ENCODE peak calls at places on chromosome 6, in ten cellular contexts. B, D, Q, T, R, I, K, V, N and E are unnamed samples.

GRCh38 chr6:119587537-119587936 is 238.0 kb upstream of the MAN1A1 start:
- DNase-seq in K (no peak), R (no peak), I (no peak), N (no peak), D (no peak), Q (no peak), V (no peak), T (peak), B (no peak), E (no peak)

GRCh38 chr6:166541366-166541765 is 45.1 kb downstream of the RAMACL start:
- DNase-seq in I (no peak), N (no peak), Q (no peak), K (peak), B (no peak), R (no peak), V (no peak), T (no peak), D (no peak), E (no peak)

GRCh38 chr6:87671555-87672029 is 30.4 kb downstream of the AKIRIN2 start:
- DNase-seq in N (no peak), D (no peak), K (no peak), Q (no peak), I (no peak), B (no peak), T (no peak), R (no peak), V (no peak), E (no peak)

GRCh38 chr6:143368426-143368825 is 82.1 kb downstream of the ADAT2 start:
- DNase-seq in B (no peak), I (no peak), T (peak), K (peak), Q (peak), V (no peak), R (no peak), D (no peak), N (no peak), E (no peak)

GRCh38 chr6:170372380-170373325 is 66.1 kb downstream of the FAM120B start:
- DNase-seq in T (no peak), B (no peak), R (no peak), I (no peak), D (no peak), K (no peak), N (no peak), Q (no peak), V (no peak), E (no peak)

GRCh38 chr6:5205877-5206840 is 54.6 kb downstream of the LYRM4 start:
- DNase-seq in B (no peak), Q (peak), K (no peak), D (no peak), V (no peak), I (no peak), N (no peak), R (no peak), T (peak), E (no peak)

GRCh38 chr6:40336986-40337780 is 250.0 kb downstream of the LRFN2 start:
- DNase-seq in I (no peak), N (no peak), T (no peak), D (no peak), K (no peak), V (no peak), B (no peak), R (no peak), Q (no peak), E (no peak)

GRCh38 chr6:125821825-125822281 is 31.1 kb downstream of the NCOA7 start:
- DNase-seq in N (no peak), Q (no peak), V (no peak), T (peak), R (no peak), I (no peak), B (no peak), D (no peak), K (no peak), E (no peak)

GRCh38 chr6:5231289-5231688 is 29.5 kb downstream of the LYRM4 start:
- DNase-seq in K (no peak), I (no peak), T (no peak), B (no peak), Q (no peak), N (no peak), R (no peak), V (no peak), D (no peak), E (no peak)

GRCh38 chr6:79684821-79685220 is 53.7 kb downstream of the SH3BGRL2 start:
- DNase-seq in B (no peak), R (no peak), N (no peak), V (no peak), T (no peak), I (no peak), D (no peak), K (no peak), Q (no peak), E (no peak)

GRCh38 chr6:52352239-52353008 is 9.5 kb upstream of the PAQR8 start:
- DNase-seq in B (no peak), N (no peak), V (no peak), K (peak), D (peak), R (no peak), T (peak), Q (peak), I (no peak), E (no peak)

GRCh38 chr6:44662461-44663121 is 275.1 kb downstream of the CDC5L start:
- DNase-seq in Q (no peak), N (no peak), V (no peak), B (no peak), R (no peak), T (peak), K (peak), D (no peak), I (no peak), E (no peak)

GRCh38 chr6:29745386-29745785 is 22.2 kb downstream of the HLA-F start:
- DNase-seq in N (no peak), I (no peak), D (no peak), Q (no peak), B (no peak), T (no peak), R (no peak), K (no peak), V (no peak), E (no peak)

GRCh38 chr6:109511832-109512231 is 28.8 kb upstream of the ZBTB24 start:
- DNase-seq in B (no peak), R (no peak), Q (no peak), I (no peak), D (no peak), K (no peak), N (no peak), V (no peak), T (no peak), E (no peak)